ENCODE peak calls at places on chromosomes 7 and 10, in four cellular contexts. S, Y, U and R are unnamed samples.

GRCh38 chr7:80040335-80040734 is 94.3 kb upstream of the GNAI1 start:
- DNase-seq in S (no peak), Y (no peak), U (no peak), R (no peak)

GRCh38 chr10:124723826-124724225 is 20.4 kb downstream of the FAM53B start:
- DNase-seq in S (no peak), Y (no peak), U (no peak), R (no peak)

GRCh38 chr7:21167942-21168341 is 259.9 kb upstream of the SP4 start:
- DNase-seq in S (no peak), Y (no peak), U (no peak), R (no peak)

GRCh38 chr10:72421895-72422540 is 67.3 kb upstream of the DNAJB12 start:
- DNase-seq in S (no peak), Y (no peak), U (no peak), R (peak)

GRCh38 chr10:5619366-5620211 is 46.8 kb downstream of the ASB13 start:
- DNase-seq in S (no peak), Y (no peak), U (no peak), R (no peak)

GRCh38 chr10:131231965-131232541 is 79.5 kb downstream of the TCERG1L start:
- DNase-seq in S (no peak), Y (no peak), U (no peak), R (no peak)

GRCh38 chr7:2510909-2511768 is 8.4 kb upstream of the LFNG start:
- DNase-seq in S (peak), Y (peak), U (no peak), R (no peak)

GRCh38 chr10:53314856-53315255 is 542.3 kb upstream of the MBL2 start:
- DNase-seq in S (no peak), Y (no peak), U (no peak), R (no peak)

GRCh38 chr7:142030294-142030693 is 34.6 kb downstream of the MGAM start:
- DNase-seq in S (peak), Y (no peak), U (no peak), R (no peak)

GRCh38 chr10:23015021-23015707 is 80.2 kb upstream of the MSRB2 start:
- DNase-seq in S (no peak), Y (no peak), U (peak), R (no peak)

GRCh38 chr10:9824546-9825164 is 1193.0 kb upstream of the CELF2 start:
- DNase-seq in S (no peak), Y (no peak), U (no peak), R (no peak)

GRCh38 chr10:44723082-44723481 is 188.1 kb upstream of the TMEM72 start:
- DNase-seq in S (no peak), Y (no peak), U (no peak), R (no peak)

GRCh38 chr10:63105811-63106755 is 27.0 kb upstream of the NRBF2 start:
- DNase-seq in S (no peak), Y (no peak), U (no peak), R (no peak)

GRCh38 chr7:82685214-82685613 is 241.6 kb upstream of the CACNA2D1 start:
- DNase-seq in S (no peak), Y (no peak), U (no peak), R (no peak)

GRCh38 chr7:44434201-44434600 is 56.3 kb downstream of the NUDCD3 start:
- DNase-seq in S (no peak), Y (no peak), U (no peak), R (no peak)

GRCh38 chr7:102918865-102919264 is 6.1 kb downstream of the LRRC17 start:
- DNase-seq in S (no peak), Y (no peak), U (no peak), R (no peak)

GRCh38 chr10:77562742-77563141 is 74.9 kb downstream of the KCNMA1 start:
- DNase-seq in S (no peak), Y (no peak), U (no peak), R (no peak)

GRCh38 chr10:92274071-92274470 is 16.8 kb downstream of the CPEB3 start:
- DNase-seq in S (no peak), Y (no peak), U (no peak), R (no peak)

GRCh38 chr10:93991596-93992284 is 2.0 kb upstream of the PLCE1 start:
- DNase-seq in S (peak), Y (no peak), U (no peak), R (peak)

GRCh38 chr7:4226166-4226857 is 455.8 kb upstream of the FOXK1 start:
- DNase-seq in S (peak), Y (peak), U (no peak), R (peak)

GRCh38 chr10:4051408-4052151 is 266.6 kb upstream of the KLF6 start:
- DNase-seq in S (no peak), Y (no peak), U (no peak), R (no peak)
- TF ChIP-seq CBFB in S (no peak), Y (no peak), U (no peak), R (no peak)

GRCh38 chr7:95772298-95772770 is at the start of gene DYNC1I1:
- DNase-seq in S (peak), Y (peak), U (no peak), R (peak)

GRCh38 chr7:95776561-95777185 is 4.3 kb downstream of the DYNC1I1 start:
- DNase-seq in S (no peak), Y (no peak), U (no peak), R (no peak)

GRCh38 chr7:95777266-95777665 is 4.9 kb downstream of the DYNC1I1 start:
- DNase-seq in S (no peak), Y (no peak), U (no peak), R (no peak)

GRCh38 chr7:95772771-95773581 is 622 bp downstream of the DYNC1I1 start:
- DNase-seq in S (no peak), Y (no peak), U (no peak), R (peak)
- TF ChIP-seq CREM in S (no peak), Y (no peak), U (no peak), R (no peak)

GRCh38 chr7:87934699-87935372 is 785 bp downstream of the ADAM22 start:
- DNase-seq in S (no peak), Y (no peak), U (no peak), R (peak)
- TF ChIP-seq CBFB in S (no peak), Y (no peak), U (no peak), R (no peak)

GRCh38 chr7:90599038-90599437 is 2.9 kb downstream of the CDK14 start:
- DNase-seq in S (no peak), Y (no peak), U (no peak), R (no peak)
- TF ChIP-seq CREM in S (no peak), Y (no peak), U (no peak), R (no peak)

DNA sequence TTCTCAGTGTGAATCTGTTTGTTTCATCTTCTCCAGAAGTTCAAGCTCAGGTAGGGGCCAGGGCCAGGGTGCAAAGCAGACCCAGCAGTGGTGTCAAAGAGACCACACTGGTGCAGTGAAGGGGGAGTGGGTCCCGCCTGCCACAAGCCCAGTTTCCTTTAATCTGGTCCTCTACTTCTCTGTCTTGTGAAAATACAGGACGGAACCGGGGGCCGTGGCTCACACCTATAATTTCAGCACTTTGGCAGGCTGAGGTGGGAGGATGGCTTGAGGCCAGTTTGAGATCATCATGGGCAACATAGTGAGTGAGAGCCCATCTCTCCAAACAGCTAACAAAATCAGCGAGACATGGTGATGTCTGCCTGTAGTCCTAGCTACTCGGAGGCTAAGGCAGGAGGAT is 109.0 kb downstream of the SLIT1 start:
- DNase-seq in S (no peak), Y (no peak), U (no peak), R (no peak)
- TF ChIP-seq CBFB in S (no peak), Y (no peak), U (no peak), R (no peak)

GRCh38 chr7:56007167-56007652 is 42.8 kb downstream of the NIPSNAP2 start:
- DNase-seq in S (peak), Y (no peak), U (no peak), R (no peak)

GRCh38 chr7:56007891-56008290 is 43.4 kb downstream of the PSPH start:
- DNase-seq in S (peak), Y (no peak), U (no peak), R (no peak)

GRCh38 chr7:56003749-56004148 is 39.4 kb downstream of the NIPSNAP2 start:
- DNase-seq in S (no peak), Y (no peak), U (no peak), R (no peak)

DNA sequence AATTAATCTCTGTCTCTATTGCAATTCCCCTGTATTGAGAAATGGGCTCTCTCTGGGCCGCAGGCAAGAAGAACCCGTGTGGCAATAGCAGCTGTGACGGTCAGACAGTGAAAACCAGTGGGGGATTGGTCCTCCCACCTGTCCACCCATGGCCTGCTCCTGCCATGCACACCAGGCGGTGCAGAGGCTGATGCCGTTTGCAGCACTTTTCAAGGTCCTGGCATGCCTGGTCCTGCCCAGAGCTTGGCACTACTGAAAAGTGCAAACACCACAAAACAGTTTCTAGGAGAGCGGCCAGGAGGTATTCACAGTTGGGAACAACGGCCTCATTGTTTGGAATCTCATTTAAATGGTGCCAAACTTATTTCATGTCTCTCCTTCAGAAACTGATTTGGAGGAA is 41.5 kb downstream of the PSPH start:
- DNase-seq in S (peak), Y (no peak), U (no peak), R (no peak)
- TF ChIP-seq CREM in S (no peak), Y (no peak), U (no peak), R (no peak)